ENCODE peak calls at places on chromosomes 2 and 18, in five cellular contexts. A is HCT116, M is IMR-90, I is kidney, P is HepG2. X is an unnamed sample. For H3K4me1, the result is how much of the 10 kb centered on the place peaks cover.

GRCh38 chr2:206989306-206989705 is 50.0 kb downstream of the CPO start:
- DNase-seq in P (peak), A (peak), I (no peak), M (no peak), X (peak)

GRCh38 chr2:128287780-128288735 is 30.6 kb downstream of the HS6ST1 start:
- DNase-seq in A (no peak), M (no peak), I (peak), P (no peak), X (peak)

GRCh38 chr2:64259301-64259700 is 115.1 kb upstream of the PELI1 start:
- DNase-seq in P (no peak), A (no peak), I (no peak), M (no peak), X (no peak)

GRCh38 chr2:48362515-48362914 is 167.4 kb upstream of the STON1 start:
- DNase-seq in A (no peak), M (no peak), P (no peak), I (no peak), X (no peak)

GRCh38 chr2:174794851-174795374 is 30.6 kb upstream of the CHRNA1 start:
- DNase-seq in I (no peak), P (no peak), M (peak), A (no peak), X (no peak)

GRCh38 chr2:120853294-120854013 is 117.8 kb downstream of the GLI2 start:
- DNase-seq in M (no peak), I (no peak), P (no peak), A (no peak), X (no peak)

GRCh38 chr18:73691118-73691517 is 456.5 kb downstream of the FBXO15 start:
- DNase-seq in A (no peak), M (peak), P (no peak), I (no peak), X (no peak)

GRCh38 chr2:15714002-15714401 is 122.3 kb downstream of the DDX1 start:
- DNase-seq in I (no peak), A (no peak), P (no peak), M (no peak), X (no peak)

GRCh38 chr2:240024766-240025165 is 376 bp downstream of the NDUFA10 start:
- DNase-seq in P (peak), M (no peak), A (no peak), I (no peak), X (peak)

DNA sequence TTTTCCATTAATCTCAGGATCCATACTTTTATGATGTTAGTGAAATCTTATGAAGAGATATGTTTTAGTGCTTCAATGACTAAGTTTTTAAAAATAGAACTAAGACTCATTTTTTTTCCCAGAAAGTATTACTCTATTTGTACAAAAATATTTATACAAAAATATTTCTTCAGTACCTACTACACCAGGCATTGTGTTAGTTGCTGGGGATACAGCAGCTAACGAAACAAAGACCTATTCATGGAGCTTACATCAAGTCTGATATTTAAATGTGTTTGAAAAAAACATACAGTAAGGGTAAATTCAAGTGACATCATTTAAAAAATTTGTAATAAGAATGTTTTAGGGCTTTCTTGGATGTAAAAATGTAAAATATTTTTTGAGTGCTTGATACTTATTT is 11.6 kb downstream of the VAPA start:
- DNase-seq in P (no peak), A (no peak), M (peak), I (no peak), X (no peak)
- H3K4me1 ChIP-seq in P (half or more), A (under half), M (under half), I (under half), X (under half)

GRCh38 chr2:111119847-111120252 is 864 bp upstream of the BCL2L11 start:
- DNase-seq in P (no peak), A (no peak), I (peak), M (no peak), X (no peak)
- H3K27ac ChIP-seq in P (peak), A (peak), I (peak), M (no peak), X (peak)

GRCh38 chr18:77102246-77103040 is 30.1 kb downstream of the MBP start:
- DNase-seq in P (no peak), M (peak), A (no peak), I (no peak), X (no peak)
- H3K9ac ChIP-seq in P (no peak), M (peak), A (peak), I (peak), X (peak)

GRCh38 chr2:65382323-65382722 is 50.1 kb downstream of the SPRED2 start:
- DNase-seq in P (no peak), A (no peak), M (no peak), I (no peak), X (peak)
- H3K4me1 ChIP-seq in P (half or more), A (half or more), M (under half), I (under half), X (under half)

GRCh38 chr2:69667805-69668382 is 24.4 kb upstream of the AAK1 start:
- DNase-seq in M (peak), I (no peak), P (no peak), A (no peak), X (no peak)
- H3K27ac ChIP-seq in M (no peak), I (no peak), P (no peak), A (no peak), X (no peak)

GRCh38 chr18:21489919-21490495 is 110.5 kb downstream of the ESCO1 start:
- DNase-seq in M (no peak), I (no peak), A (no peak), P (no peak), X (no peak)

GRCh38 chr18:21490745-21491144 is 109.8 kb downstream of the ESCO1 start:
- DNase-seq in I (no peak), M (peak), P (no peak), A (no peak), X (no peak)

GRCh38 chr18:21489119-21489750 is 111.3 kb downstream of the ESCO1 start:
- DNase-seq in A (peak), I (no peak), M (peak), P (peak), X (peak)

GRCh38 chr18:21484851-21485636 is 115.5 kb downstream of the ESCO1 start:
- DNase-seq in A (no peak), I (no peak), P (no peak), M (peak), X (no peak)

DNA sequence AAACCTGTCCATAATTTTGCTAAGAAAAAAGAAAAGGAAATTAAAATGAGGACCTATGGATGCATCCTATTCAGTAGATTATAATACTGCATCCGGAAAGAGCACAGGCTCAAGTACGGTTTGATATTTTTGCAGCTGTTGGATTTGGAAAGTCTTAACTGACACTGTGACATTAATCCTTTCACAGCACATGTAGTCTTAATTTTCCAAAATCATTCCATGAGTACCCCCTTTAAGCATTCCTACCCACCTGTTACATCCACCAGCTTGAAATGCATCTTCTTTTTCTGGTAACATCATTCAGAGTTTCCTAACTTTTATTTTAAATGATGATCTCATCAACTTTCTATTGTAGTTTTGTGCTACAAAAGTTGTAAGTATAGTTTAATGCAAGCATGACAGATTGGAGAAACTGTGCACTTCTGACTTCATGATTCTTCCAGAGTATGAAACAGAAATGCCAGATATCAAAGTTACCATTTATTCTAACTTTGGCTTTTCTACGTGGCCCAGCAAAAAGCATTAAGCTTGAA is 113.5 kb downstream of the ESCO1 start:
- DNase-seq in P (no peak), I (no peak), A (no peak), M (no peak), X (no peak)
- H3K9ac ChIP-seq in P (no peak), I (no peak), A (no peak), M (no peak), X (no peak)

X was measured in DND-41.